ENCODE peak calls at places on chromosomes 12 and 14, in seven cellular contexts. W is fibroblast of lung, V is stomach, L is astrocyte, C is testis, F is prostate gland, H is left ventricle myocardium inferior. P is an unnamed sample.

GRCh38 chr12:389138-390096 is at the start of gene KDM5A:
- DNase-seq in C (peak; percentile 94), H (peak; percentile 90), F (peak; percentile 89), W (peak; percentile 96), L (peak; percentile 96), V (peak; percentile 92), P (peak; percentile 97)

GRCh38 chr12:114213055-114213561 is 192.8 kb downstream of the TBX5 start:
- DNase-seq in V (no peak), F (no peak), L (no peak), C (no peak), H (peak; percentile 27), W (no peak), P (no peak)

GRCh38 chr12:20474443-20474842 is 106.1 kb downstream of the PDE3A start:
- DNase-seq in V (no peak), C (no peak), H (no peak), W (peak; percentile 68), L (peak; percentile 61), F (no peak), P (peak; percentile 21)

GRCh38 chr12:50505386-50505827 is 622 bp downstream of the DIP2B start:
- DNase-seq in F (peak; percentile 32), W (peak; percentile 10), L (no peak), H (peak; percentile 21), V (no peak), C (peak; percentile 47), P (peak; percentile 55)

GRCh38 chr12:123163227-123163626 is 12.3 kb upstream of the PITPNM2 start:
- DNase-seq in H (no peak), C (no peak), V (no peak), L (no peak), W (no peak), F (no peak), P (no peak)

GRCh38 chr12:109126781-109127180 is 10.4 kb downstream of the ACACB start:
- DNase-seq in V (no peak), H (no peak), L (no peak), C (no peak), W (no peak), F (no peak), P (peak; percentile 89)

GRCh38 chr14:79037593-79037992 is 867.4 kb downstream of the NRXN3 start:
- DNase-seq in V (no peak), F (no peak), W (no peak), H (no peak), L (no peak), C (no peak), P (no peak)

GRCh38 chr12:93803408-93803807 is 126.2 kb downstream of the CRADD start:
- DNase-seq in W (peak; percentile 88), L (peak; percentile 87), V (no peak), H (no peak), C (no peak), F (peak; percentile 73), P (peak; percentile 84)

GRCh38 chr12:74945771-74946198 is 263.9 kb downstream of the KCNC2 start:
- DNase-seq in H (no peak), F (no peak), W (no peak), V (no peak), L (no peak), C (no peak), P (no peak)

GRCh38 chr12:58171914-58172313 is 230.5 kb downstream of the ATP23 start:
- DNase-seq in L (peak; percentile 45), V (peak; percentile 27), F (peak; percentile 67), W (peak; percentile 60), C (peak; percentile 76), H (no peak), P (peak; percentile 81)

GRCh38 chr12:6766651-6767300 is 613 bp downstream of the PTMS start:
- DNase-seq in W (peak; percentile 59), C (peak; percentile 76), V (peak; percentile 79), F (peak; percentile 83), H (peak; percentile 85), L (peak; percentile 32), P (peak; percentile 95)

GRCh38 chr14:22822619-22823551 is 6.8 kb upstream of the MRPL52 start:
- DNase-seq in L (peak; percentile 85), F (peak; percentile 62), C (peak; percentile 65), W (peak; percentile 92), H (peak; percentile 74), V (peak; percentile 74), P (peak; percentile 95)
- H3K4me3 ChIP-seq in L (peak overlapping the region; percentile 54), F (peak overlapping the region; percentile 21), C (peak overlapping the region; percentile 58), W (no peak overlapping the region), H (peak overlapping the region; percentile 62), V (peak overlapping the region; percentile 45), P (peak overlapping the region; percentile 73)

DNA sequence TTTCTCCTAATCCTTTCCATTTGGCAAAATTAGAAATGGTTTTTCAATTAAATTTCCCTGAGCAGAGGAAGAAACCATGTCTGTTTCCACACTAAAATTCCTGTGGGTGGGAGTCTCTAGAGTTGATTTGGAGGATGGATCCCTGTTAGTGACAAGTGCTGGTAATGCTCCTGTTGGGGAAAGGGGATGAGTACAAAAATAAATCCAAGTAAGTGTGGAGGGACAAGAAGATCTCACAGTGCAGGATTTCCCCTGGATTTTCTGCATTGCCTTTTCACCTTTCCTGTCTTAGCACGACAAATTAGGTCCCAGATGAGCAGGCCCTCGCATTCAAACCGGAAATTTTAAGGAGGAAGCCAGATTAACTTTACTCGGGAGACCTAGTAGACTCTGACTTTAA is 107.5 kb downstream of the DAD1 start:
- DNase-seq in L (no peak), F (no peak), V (no peak), W (no peak), C (no peak), H (no peak), P (no peak)
- H3K4me1 ChIP-seq in L (peaks cover 16% of the 10 kb centered on the region), F (no peaks in the 10 kb centered on the region), V (peaks cover 14% of the 10 kb centered on the region), W (no peaks in the 10 kb centered on the region), C (peaks cover 13% of the 10 kb centered on the region), H (peaks cover 95% of the 10 kb centered on the region), P (peaks cover 75% of the 10 kb centered on the region)

DNA sequence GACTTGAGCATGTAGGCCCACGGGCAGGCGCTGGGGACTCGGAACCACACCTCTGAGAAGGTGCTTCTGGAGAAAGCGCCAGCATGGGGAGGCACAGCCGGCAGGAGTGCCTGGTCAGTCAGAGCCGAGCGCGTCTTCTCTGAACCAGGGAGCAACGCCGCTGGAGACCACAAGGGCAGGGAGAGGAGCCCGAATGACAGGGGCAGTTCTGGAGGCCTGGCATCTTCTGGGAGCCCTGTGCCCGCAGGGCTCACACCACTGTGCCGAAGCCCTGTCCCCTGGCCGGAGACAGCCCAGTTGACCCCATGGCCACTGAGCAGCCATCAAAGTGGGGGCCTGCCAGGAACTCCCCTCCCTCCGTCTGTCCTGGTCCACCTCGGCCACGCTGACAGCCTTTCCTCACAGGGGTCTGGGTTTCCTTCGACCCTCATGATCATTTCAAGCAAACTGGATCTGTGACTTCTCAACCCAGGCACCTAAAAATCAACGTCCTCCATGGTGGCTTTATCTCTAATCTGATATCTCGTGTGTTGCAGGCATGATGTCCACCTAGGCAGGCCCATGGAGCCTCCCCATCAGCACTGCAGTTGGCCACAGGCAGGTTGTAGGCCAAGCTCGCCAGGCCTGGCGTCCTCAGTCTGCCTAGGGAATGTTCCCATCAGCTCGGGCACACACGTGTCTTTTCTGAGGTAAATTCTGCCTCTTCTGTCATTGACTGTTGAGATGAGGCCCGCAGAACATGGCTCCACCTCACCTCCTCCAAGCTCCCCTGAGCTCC is 299.3 kb upstream of the RTL1 start:
- DNase-seq in H (no peak), F (no peak), V (peak; percentile 15), C (no peak), L (no peak), W (no peak), P (no peak)
- H3K4me3 ChIP-seq in H (no peak overlapping the region), F (no peak overlapping the region), V (no peak overlapping the region), C (no peak overlapping the region), L (no peak overlapping the region), W (no peak overlapping the region), P (no peak overlapping the region)

GRCh38 chr14:54294802-54295201 is 102.0 kb upstream of the CDKN3 start:
- DNase-seq in C (no peak), W (no peak), H (no peak), L (no peak), V (no peak), F (no peak), P (no peak)

GRCh38 chr14:54301349-54301748 is 95.5 kb upstream of the CDKN3 start:
- DNase-seq in F (no peak), H (no peak), V (no peak), W (no peak), L (no peak), C (no peak), P (no peak)

GRCh38 chr14:54300881-54301280 is 95.9 kb upstream of the CDKN3 start:
- DNase-seq in H (no peak), W (no peak), V (peak; percentile 60), L (no peak), C (no peak), F (no peak), P (no peak)

GRCh38 chr14:54299393-54300363 is 97.1 kb upstream of the CDKN3 start:
- DNase-seq in V (no peak), H (peak; percentile 29), C (no peak), L (peak; percentile 99), W (peak; percentile 99), F (no peak), P (no peak)
- H3K4me1 ChIP-seq in V (no peaks in the 10 kb centered on the region), H (no peaks in the 10 kb centered on the region), C (no peaks in the 10 kb centered on the region), L (no peaks in the 10 kb centered on the region), W (no peaks in the 10 kb centered on the region), F (no peaks in the 10 kb centered on the region), P (no peaks in the 10 kb centered on the region)

GRCh38 chr14:104844306-104845032 is 20.6 kb upstream of the CEP170B start:
- DNase-seq in F (no peak), L (no peak), C (peak; percentile 50), H (no peak), V (no peak), W (no peak), P (no peak)

GRCh38 chr14:104843442-104844305 is 21.4 kb upstream of the CEP170B start:
- DNase-seq in H (no peak), V (no peak), F (no peak), L (no peak), C (peak; percentile 44), W (no peak), P (peak; percentile 67)

GRCh38 chr14:104845033-104845666 is 19.9 kb upstream of the CEP170B start:
- DNase-seq in L (no peak), W (no peak), V (no peak), C (no peak), H (no peak), F (no peak), P (no peak)

GRCh38 chr14:104841730-104842129 is 23.3 kb upstream of the CEP170B start:
- DNase-seq in V (no peak), C (no peak), W (no peak), L (no peak), H (no peak), F (no peak), P (no peak)

GRCh38 chr14:104843006-104843405 is 22.1 kb upstream of the CEP170B start:
- DNase-seq in C (no peak), H (no peak), L (no peak), V (no peak), W (no peak), F (no peak), P (no peak)
- H3K4me3 ChIP-seq in C (peak overlapping the region; percentile 42), H (peak overlapping the region; percentile 65), L (no peak overlapping the region), V (peak overlapping the region; percentile 36), W (no peak overlapping the region), F (no peak overlapping the region), P (peak overlapping the region; percentile 79)

P was measured in adipocyte.